ENCODE peak calls at places on chromosomes 11 and 22, in six cellular contexts. E is neural crest cell, U is type B pancreatic cell, Y is AG04449, C is HFF-Myc, Z is HFFc6. L is an unnamed sample.

GRCh38 chr11:40384991-40385390 is 1074.5 kb downstream of the LRRC4C start:
- DNase-seq in Y (peak), Z (peak), E (no peak), U (no peak), C (peak), L (no peak)

GRCh38 chr22:30041475-30041874 is 38.8 kb upstream of the HORMAD2 start:
- DNase-seq in E (no peak), U (no peak), C (no peak), Z (no peak), Y (no peak), L (no peak)

GRCh38 chr11:65041206-65042035 is at the start of gene SAC3D1:
- DNase-seq in U (no peak), E (no peak), Y (no peak), Z (no peak), C (no peak), L (no peak)

GRCh38 chr11:94968334-94968958 is 4.9 kb downstream of the CWC15 start:
- DNase-seq in Y (no peak), U (no peak), C (no peak), Z (peak), E (no peak), L (no peak)

GRCh38 chr22:28360846-28361424 is 318.7 kb downstream of the TTC28 start:
- DNase-seq in C (no peak), Z (no peak), Y (no peak), U (no peak), E (no peak), L (no peak)

GRCh38 chr22:37442537-37442936 is 15.3 kb upstream of the ELFN2 start:
- DNase-seq in E (no peak), C (no peak), Z (peak), Y (no peak), U (no peak), L (no peak)

GRCh38 chr22:40406063-40406890 is 35.9 kb downstream of the SGSM3 start:
- DNase-seq in U (no peak), C (no peak), Y (no peak), E (no peak), Z (no peak), L (no peak)

GRCh38 chr11:102111787-102112653 is 1.8 kb downstream of the YAP1 start:
- DNase-seq in E (no peak), C (peak), U (no peak), Z (peak), Y (peak), L (no peak)

GRCh38 chr11:110856993-110857812 is 145.0 kb upstream of the ARHGAP20 start:
- DNase-seq in E (no peak), Z (no peak), Y (no peak), U (no peak), C (no peak), L (no peak)

GRCh38 chr11:35404397-35404775 is 15.0 kb downstream of the SLC1A2 start:
- DNase-seq in Z (peak), U (no peak), Y (no peak), C (peak), E (peak), L (peak)

GRCh38 chr22:19879248-19879575 is 24.5 kb upstream of the GNB1L start:
- DNase-seq in U (peak), Y (no peak), C (no peak), E (no peak), Z (no peak), L (no peak)

GRCh38 chr11:79209540-79210266 is 231.1 kb downstream of the TENM4 start:
- DNase-seq in C (peak), Y (no peak), Z (no peak), E (no peak), U (no peak), L (no peak)

GRCh38 chr22:40008726-40009125 is 14.0 kb downstream of the FAM83F start:
- DNase-seq in U (no peak), Y (no peak), E (no peak), Z (no peak), C (no peak), L (no peak)

GRCh38 chr22:29658171-29658570 is 54.7 kb downstream of the NF2 start:
- DNase-seq in U (no peak), C (no peak), Y (no peak), Z (no peak), E (no peak), L (no peak)

GRCh38 chr11:3207530-3208189 is 11.0 kb downstream of the MRGPRG start:
- DNase-seq in Z (no peak), E (no peak), U (no peak), C (no peak), Y (no peak), L (no peak)

GRCh38 chr11:60455531-60456042 is at the start of gene MS4A1:
- DNase-seq in U (no peak), E (no peak), Z (no peak), C (no peak), Y (no peak), L (no peak)

GRCh38 chr11:118530683-118531596 is at the start of gene TMEM25:
- DNase-seq in E (peak), C (no peak), U (peak), Y (no peak), Z (no peak), L (peak)

GRCh38 chr11:33391188-33391892 is 134.2 kb downstream of the HIPK3 start:
- DNase-seq in Y (no peak), C (no peak), E (no peak), U (no peak), Z (no peak), L (no peak)

GRCh38 chr11:27211370-27212127 is 151.5 kb downstream of the CCDC34 start:
- DNase-seq in U (no peak), C (no peak), Y (no peak), Z (no peak), E (peak), L (no peak)
- TF ChIP-seq CTCF in U (peak), C (peak), Y (peak), Z (peak), E (peak), L (peak)

GRCh38 chr22:46467006-46467405 is 70.4 kb downstream of the CELSR1 start:
- DNase-seq in Y (no peak), E (no peak), U (no peak), C (no peak), Z (no peak), L (no peak)

GRCh38 chr22:46466255-46466676 is 71.2 kb downstream of the CELSR1 start:
- DNase-seq in C (no peak), E (no peak), Y (no peak), Z (no peak), U (no peak), L (no peak)

GRCh38 chr22:46471901-46472721 is 65.3 kb downstream of the CELSR1 start:
- DNase-seq in U (no peak), E (no peak), C (no peak), Z (no peak), Y (no peak), L (no peak)

GRCh38 chr22:46472722-46473016 is 64.8 kb downstream of the CELSR1 start:
- DNase-seq in Y (no peak), U (no peak), Z (no peak), E (no peak), C (no peak), L (no peak)

DNA sequence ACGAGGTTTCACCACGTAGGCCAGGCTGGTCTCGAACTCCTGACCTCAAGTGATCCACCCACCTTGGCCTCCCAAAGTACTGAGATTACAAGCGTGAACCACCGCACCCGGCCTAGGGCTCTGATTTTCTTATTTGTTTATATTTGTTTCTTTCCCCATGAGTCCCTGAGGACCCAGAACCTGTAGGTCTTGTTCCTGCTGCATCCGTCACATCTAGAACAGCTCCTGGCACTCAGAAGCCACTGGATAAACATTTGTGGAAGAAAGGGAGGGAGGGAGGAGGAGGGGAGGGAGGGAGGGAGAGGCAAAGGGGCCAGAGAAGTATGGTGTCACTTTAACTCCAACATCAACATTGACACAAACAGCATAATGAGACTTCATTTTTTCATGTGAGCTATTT is 67.7 kb downstream of the CELSR1 start:
- DNase-seq in E (no peak), Z (no peak), U (no peak), C (no peak), Y (no peak), L (no peak)
- TF ChIP-seq CTCF in E (no peak), Z (no peak), U (no peak), C (no peak), Y (no peak), L (no peak)

GRCh38 chr11:62081378-62082291 is 42.2 kb upstream of the INCENP start:
- DNase-seq in C (peak), U (peak), Y (no peak), Z (peak), E (peak), L (peak)
- TF ChIP-seq CTCF in C (peak), U (peak), Y (peak), Z (peak), E (peak), L (peak)

GRCh38 chr22:38506118-38506962 is at the start of gene DDX17:
- DNase-seq in U (peak), E (peak), Z (peak), C (peak), Y (peak), L (peak)
- TF ChIP-seq CTCF in U (no peak), E (no peak), Z (peak), C (no peak), Y (no peak), L (no peak)

L was measured in D721Med.